ENCODE peak calls at places on chromosomes 6 and 20, in six cellular contexts. K is fibroblast of lung, F is Peyer's patch, W is fibroblast of pulmonary artery, B is fibroblast of the aortic adventitia, R is cardiac muscle cell. Y is an unnamed sample.

GRCh38 chr6:100774681-100775080 is 106.4 kb downstream of the ASCC3 start:
- DNase-seq in K (peak; percentile 23), F (no peak), W (peak; percentile 54), B (no peak), R (peak; percentile 9), Y (no peak)

GRCh38 chr20:25364180-25364788 is 26.4 kb downstream of the ABHD12 start:
- DNase-seq in K (peak; percentile 73), F (no peak), W (peak; percentile 33), B (peak; percentile 11), R (peak; percentile 43), Y (no peak)

GRCh38 chr6:49551126-49551865 is 828 bp downstream of the C6orf141 start:
- DNase-seq in K (peak; percentile 50), F (no peak), W (no peak), B (peak; percentile 16), R (no peak), Y (no peak)

GRCh38 chr20:50713677-50714101 is 17.7 kb upstream of the PARD6B start:
- DNase-seq in K (peak; percentile 52), F (no peak), W (peak; percentile 75), B (peak; percentile 75), R (peak; percentile 79), Y (no peak)

GRCh38 chr6:35165630-35166071 is 24.5 kb upstream of the TCP11 start:
- DNase-seq in K (no peak), F (no peak), W (no peak), B (peak; percentile 44), R (no peak), Y (no peak)

GRCh38 chr6:143301204-143301603 is 149.3 kb downstream of the ADAT2 start:
- DNase-seq in K (no peak), F (no peak), W (no peak), B (no peak), R (no peak), Y (no peak)

GRCh38 chr6:108751851-108752732 is 96.1 kb upstream of the ARMC2 start:
- DNase-seq in K (no peak), F (no peak), W (no peak), B (no peak), R (no peak), Y (no peak)

GRCh38 chr20:50572922-50573777 is 63.0 kb downstream of the PTPN1 start:
- DNase-seq in K (peak; percentile 73), F (peak; percentile 16), W (peak; percentile 94), B (peak; percentile 91), R (peak; percentile 93), Y (peak; percentile 73)

GRCh38 chr6:141370438-141370837 is 762.3 kb upstream of the GJE1 start:
- DNase-seq in K (no peak), F (no peak), W (no peak), B (no peak), R (no peak), Y (no peak)

GRCh38 chr6:139732451-139732850 is 358.0 kb upstream of the CITED2 start:
- DNase-seq in K (peak; percentile 76), F (no peak), W (peak; percentile 83), B (peak; percentile 60), R (peak; percentile 79), Y (no peak)

GRCh38 chr6:148968636-148969270 is 221.9 kb downstream of the UST start:
- DNase-seq in K (peak; percentile 69), F (no peak), W (no peak), B (peak; percentile 74), R (no peak), Y (no peak)

GRCh38 chr6:36244641-36245280 is 25.1 kb upstream of the PNPLA1 start:
- DNase-seq in K (peak; percentile 7), F (no peak), W (no peak), B (no peak), R (no peak), Y (no peak)

GRCh38 chr20:24695529-24696225 is 226.2 kb downstream of the SYNDIG1 start:
- DNase-seq in K (no peak), F (peak; percentile 6), W (no peak), B (no peak), R (no peak), Y (no peak)

GRCh38 chr6:146544783-146545182 is 1.1 kb downstream of the RAB32 start:
- DNase-seq in K (peak; percentile 62), F (no peak), W (no peak), B (peak; percentile 53), R (peak; percentile 16), Y (no peak)

GRCh38 chr20:18388860-18389259 is 78.0 kb downstream of the DZANK1 start:
- DNase-seq in K (peak; percentile 77), F (no peak), W (peak; percentile 72), B (peak; percentile 50), R (peak; percentile 75), Y (no peak)

GRCh38 chr20:45981261-45981660 is 9.3 kb upstream of the ZNF335 start:
- DNase-seq in K (no peak), F (no peak), W (no peak), B (no peak), R (no peak), Y (no peak)

GRCh38 chr6:125310994-125311649 is 9.4 kb upstream of the HDDC2 start:
- DNase-seq in K (peak; percentile 48), F (no peak), W (peak; percentile 82), B (peak; percentile 84), R (peak; percentile 77), Y (no peak)

GRCh38 chr20:40956926-40957760 is 71.5 kb upstream of the TOP1 start:
- DNase-seq in K (no peak), F (peak; percentile 9), W (no peak), B (no peak), R (no peak), Y (no peak)

GRCh38 chr20:40582531-40582930 is 106.5 kb downstream of the MAFB start:
- DNase-seq in K (no peak), F (no peak), W (no peak), B (no peak), R (peak; percentile 10), Y (no peak)

GRCh38 chr20:16821211-16822089 is 73.3 kb downstream of the OTOR start:
- DNase-seq in K (peak; percentile 14), F (no peak), W (peak; percentile 61), B (peak; percentile 55), R (peak; percentile 61), Y (no peak)

GRCh38 chr6:33419580-33420492 is at the start of gene SYNGAP1:
- DNase-seq in K (peak; percentile 74), F (no peak), W (peak; percentile 68), B (peak; percentile 63), R (peak; percentile 83), Y (peak; percentile 44)

GRCh38 chr20:46985671-46986070 is 91.0 kb downstream of the EYA2 start:
- DNase-seq in K (no peak), F (no peak), W (no peak), B (peak; percentile 43), R (no peak), Y (no peak)

GRCh38 chr6:14464049-14464448 is 346.5 kb downstream of the CD83 start:
- DNase-seq in K (peak; percentile 28), F (no peak), W (peak; percentile 59), B (peak; percentile 74), R (peak; percentile 48), Y (no peak)

GRCh38 chr6:45483501-45483900 is 105.8 kb upstream of the SUPT3H start:
- DNase-seq in K (peak; percentile 60), F (no peak), W (no peak), B (no peak), R (no peak), Y (no peak)

DNA sequence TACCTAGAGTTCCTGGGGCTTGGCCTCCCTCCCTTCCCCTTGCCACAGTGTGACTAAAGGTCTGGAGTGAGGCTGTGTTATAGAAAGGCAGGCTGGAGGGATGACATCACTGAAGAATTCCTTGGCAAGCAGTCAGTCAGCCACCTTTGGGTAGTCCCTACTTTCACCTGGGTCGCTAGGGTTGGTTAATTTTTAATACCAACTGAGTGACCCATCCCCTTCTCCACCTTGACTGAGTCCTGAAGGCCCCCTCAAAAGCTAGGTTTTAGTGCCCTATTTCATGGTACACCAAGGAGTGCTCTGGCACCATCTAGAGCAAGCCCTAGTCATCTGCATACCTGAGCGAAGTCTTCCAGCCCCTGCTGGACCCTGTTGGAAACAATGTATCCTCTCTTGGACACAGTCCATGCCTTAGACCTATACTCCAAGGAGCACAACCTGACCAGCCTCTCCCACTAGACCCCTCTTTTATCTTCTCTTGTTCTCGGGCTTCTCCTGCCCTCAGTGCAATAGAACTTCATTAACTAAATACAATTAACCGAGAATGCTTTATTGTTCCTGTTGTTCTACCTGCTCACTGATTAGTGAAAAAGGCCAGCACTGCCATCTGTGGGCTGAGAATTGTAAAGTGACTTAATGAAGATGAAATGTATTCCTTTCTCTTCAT is 44.6 kb downstream of the RIN2 start:
- DNase-seq in K (peak; percentile 56), F (no peak), W (no peak), B (no peak), R (no peak), Y (no peak)
- TF ChIP-seq CTCF in K (no peak), F (peak; percentile 31), W (no peak), B (peak; percentile 2), R (peak; percentile 19), Y (no peak)

GRCh38 chr6:150352321-150353296 is 16.2 kb upstream of the IYD start:
- DNase-seq in K (peak; percentile 86), F (no peak), W (peak; percentile 57), B (peak; percentile 80), R (peak; percentile 69), Y (no peak)
- TF ChIP-seq CTCF in K (no peak), F (no peak), W (no peak), B (no peak), R (peak; percentile 8), Y (no peak)

GRCh38 chr20:59437601-59438031 is 137.2 kb downstream of the EDN3 start:
- DNase-seq in K (no peak), F (no peak), W (no peak), B (no peak), R (no peak), Y (no peak)

GRCh38 chr20:59441306-59441705 is 140.9 kb downstream of the EDN3 start:
- DNase-seq in K (no peak), F (no peak), W (no peak), B (no peak), R (no peak), Y (no peak)

GRCh38 chr20:59441860-59442810 is 141.7 kb downstream of the EDN3 start:
- DNase-seq in K (no peak), F (no peak), W (no peak), B (no peak), R (no peak), Y (no peak)

GRCh38 chr20:59438201-59438600 is 137.8 kb downstream of the EDN3 start:
- DNase-seq in K (no peak), F (no peak), W (no peak), B (no peak), R (no peak), Y (no peak)

DNA sequence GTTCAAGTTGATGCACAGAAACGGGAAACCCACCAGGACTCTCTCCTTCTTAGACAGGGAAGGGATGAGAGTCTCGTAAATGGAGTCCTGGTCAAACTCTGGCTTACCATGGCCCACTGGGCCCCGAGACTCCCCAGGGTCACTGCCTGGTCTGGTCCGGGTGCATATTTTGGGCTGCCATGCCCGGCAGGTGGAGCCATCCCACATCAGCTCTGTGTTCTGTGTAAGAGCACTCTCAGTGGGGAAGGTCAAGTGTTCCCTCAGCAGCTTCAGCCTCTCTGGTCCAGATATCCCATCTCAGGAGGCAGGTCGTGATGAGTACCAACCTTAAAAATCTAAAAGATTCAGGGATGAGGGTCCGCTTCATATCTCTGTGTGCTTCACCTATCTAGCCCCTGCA is 138.8 kb downstream of the EDN3 start:
- DNase-seq in K (no peak), F (no peak), W (no peak), B (no peak), R (no peak), Y (no peak)
- TF ChIP-seq CTCF in K (no peak), F (no peak), W (no peak), B (no peak), R (no peak), Y (no peak)

GRCh38 chr20:15236812-15237211 is 899.4 kb upstream of the FLRT3 start:
- DNase-seq in K (peak; percentile 23), F (no peak), W (peak; percentile 74), B (peak; percentile 23), R (peak; percentile 39), Y (peak; percentile 11)
- TF ChIP-seq CTCF in K (peak; percentile 34), F (peak; percentile 8), W (peak; percentile 82), B (peak; percentile 50), R (peak; percentile 46), Y (peak; percentile 55)